ENCODE peak calls at places on chromosomes 5 and 9, in eight cellular contexts. K is SJCRH30, M is ovary, Q is astrocyte, F is Peyer's patch, R is left ventricle myocardium inferior, V is uterus, X is suprapubic skin. U is an unnamed sample.

GRCh38 chr9:96085536-96086143 is 210.1 kb downstream of the ERCC6L2 start:
- DNase-seq in M (no peak), R (no peak), Q (no peak), K (no peak), X (no peak), F (no peak), V (no peak), U (no peak)

GRCh38 chr9:134322781-134323241 is 3.4 kb upstream of the RXRA start:
- DNase-seq in F (no peak), X (peak; percentile 60), R (peak; percentile 6), Q (no peak), M (peak; percentile 34), V (peak; percentile 12), K (no peak), U (no peak)

GRCh38 chr9:132141364-132141947 is 20.4 kb upstream of the NTNG2 start:
- DNase-seq in Q (peak; percentile 12), K (peak; percentile 59), R (no peak), F (no peak), V (no peak), M (no peak), X (no peak), U (no peak)

GRCh38 chr5:74386571-74387334 is 253.8 kb downstream of the ENC1 start:
- DNase-seq in M (no peak), Q (peak; percentile 93), V (no peak), F (no peak), K (no peak), X (no peak), R (no peak), U (no peak)

GRCh38 chr9:120609636-120610035 is 29.7 kb upstream of the CDK5RAP2 start:
- DNase-seq in K (no peak), M (no peak), R (no peak), X (no peak), Q (peak; percentile 40), F (no peak), V (no peak), U (no peak)

GRCh38 chr5:82422751-82423181 is 144.6 kb upstream of the RPS23 start:
- DNase-seq in M (no peak), K (no peak), X (peak; percentile 81), V (no peak), R (no peak), Q (peak; percentile 93), F (no peak), U (no peak)

GRCh38 chr9:1910269-1910811 is 104.8 kb upstream of the SMARCA2 start:
- DNase-seq in R (no peak), M (no peak), V (no peak), X (no peak), Q (no peak), F (no peak), K (no peak), U (no peak)

GRCh38 chr9:88322906-88323566 is 65.2 kb upstream of the SPIN1 start:
- DNase-seq in M (no peak), V (no peak), R (no peak), K (peak; percentile 85), X (no peak), Q (peak; percentile 79), F (peak; percentile 34), U (peak; percentile 73)

GRCh38 chr9:72703574-72703973 is 182.2 kb downstream of the TMC1 start:
- DNase-seq in V (no peak), Q (peak; percentile 43), K (no peak), M (no peak), X (no peak), R (no peak), F (no peak), U (no peak)

GRCh38 chr5:11527994-11528393 is 376.3 kb downstream of the CTNND2 start:
- DNase-seq in Q (no peak), F (no peak), M (no peak), V (no peak), X (no peak), R (no peak), K (no peak), U (no peak)

GRCh38 chr5:116543501-116543900 is 31.1 kb downstream of the SEMA6A start:
- DNase-seq in M (no peak), R (no peak), F (no peak), K (no peak), V (no peak), X (no peak), Q (peak; percentile 86), U (no peak)

GRCh38 chr9:122338989-122339388 is 31.8 kb upstream of the PTGS1 start:
- DNase-seq in Q (no peak), R (no peak), V (no peak), K (no peak), F (no peak), X (no peak), M (no peak), U (no peak)

GRCh38 chr5:61228691-61229280 is 66.5 kb upstream of the SMIM15 start:
- DNase-seq in M (no peak), X (no peak), K (no peak), V (no peak), Q (peak; percentile 76), F (no peak), R (no peak), U (no peak)

GRCh38 chr9:38389313-38389712 is 3.2 kb upstream of the ALDH1B1 start:
- DNase-seq in X (no peak), Q (peak; percentile 64), V (no peak), M (no peak), R (no peak), F (no peak), K (no peak), U (no peak)

GRCh38 chr9:121222524-121223171 is 21.0 kb upstream of the RAB14 start:
- DNase-seq in R (no peak), Q (no peak), F (no peak), X (no peak), M (no peak), V (no peak), K (peak; percentile 52), U (no peak)

GRCh38 chr5:43482490-43483064 is 1.1 kb downstream of the TMEM267 start:
- DNase-seq in K (no peak), X (no peak), V (no peak), R (no peak), M (no peak), F (no peak), Q (peak; percentile 14), U (no peak)

GRCh38 chr9:87148391-87149237 is 201.3 kb upstream of the GAS1 start:
- DNase-seq in F (peak; percentile 18), M (peak; percentile 79), K (peak; percentile 88), X (peak; percentile 86), Q (peak; percentile 65), V (peak; percentile 86), R (peak; percentile 89), U (no peak)

GRCh38 chr5:150945501-150945900 is 40.7 kb upstream of the ZNF300 start:
- DNase-seq in F (no peak), V (no peak), K (no peak), R (no peak), X (no peak), M (no peak), Q (peak; percentile 63), U (no peak)

GRCh38 chr5:150946351-150946905 is 41.6 kb upstream of the ZNF300 start:
- DNase-seq in K (no peak), V (peak; percentile 90), R (peak; percentile 86), F (no peak), Q (peak; percentile 87), M (peak; percentile 90), X (peak; percentile 81), U (no peak)

GRCh38 chr5:150945947-150946346 is 41.2 kb upstream of the ZNF300 start:
- DNase-seq in Q (no peak), K (no peak), X (no peak), F (no peak), M (peak; percentile 40), R (no peak), V (no peak), U (no peak)

GRCh38 chr5:150948539-150948938 is 43.8 kb upstream of the ZNF300 start:
- DNase-seq in Q (no peak), V (no peak), X (no peak), R (no peak), M (no peak), F (no peak), K (no peak), U (no peak)
- H3K9me3 ChIP-seq in Q (peaks cover 41% of the 10 kb centered on the region), V (peaks cover 3% of the 10 kb centered on the region), X (peaks cover 18% of the 10 kb centered on the region), R (peaks cover 92% of the 10 kb centered on the region), M (peaks cover 7% of the 10 kb centered on the region), F (peaks cover 12% of the 10 kb centered on the region), K (peaks cover 18% of the 10 kb centered on the region), U (no peaks in the 10 kb centered on the region)

GRCh38 chr5:178119915-178120660 is 6.8 kb downstream of the N4BP3 start:
- DNase-seq in R (no peak), Q (no peak), K (no peak), M (no peak), X (no peak), F (no peak), V (no peak), U (no peak)
- H3K4me1 ChIP-seq in R (peaks cover 56% of the 10 kb centered on the region), Q (no peaks in the 10 kb centered on the region), K (peaks cover 53% of the 10 kb centered on the region), M (peaks cover 2% of the 10 kb centered on the region), X (peaks cover 48% of the 10 kb centered on the region), F (peaks cover 53% of the 10 kb centered on the region), V (peaks cover 9% of the 10 kb centered on the region), U (peaks cover 51% of the 10 kb centered on the region)

GRCh38 chr5:148739524-148739923 is 85.2 kb upstream of the HTR4 start:
- DNase-seq in F (no peak), M (no peak), Q (peak; percentile 33), R (no peak), V (no peak), K (no peak), X (no peak), U (no peak)
- H3K36me3 ChIP-seq in F (no peaks in the 10 kb centered on the region), M (no peaks in the 10 kb centered on the region), Q (no peaks in the 10 kb centered on the region), R (no peaks in the 10 kb centered on the region), V (no peaks in the 10 kb centered on the region), K (no peaks in the 10 kb centered on the region), X (no peaks in the 10 kb centered on the region), U (no peaks in the 10 kb centered on the region)

GRCh38 chr5:96952118-96952750 is 16.4 kb downstream of the LNPEP start:
- DNase-seq in F (no peak), K (no peak), X (no peak), Q (no peak), M (no peak), V (no peak), R (no peak), U (no peak)

GRCh38 chr5:96958977-96959376 is 23.1 kb downstream of the LNPEP start:
- DNase-seq in M (no peak), Q (no peak), K (no peak), X (no peak), V (no peak), F (no peak), R (no peak), U (no peak)

GRCh38 chr5:96957125-96958041 is 21.5 kb downstream of the LNPEP start:
- DNase-seq in V (no peak), Q (no peak), R (no peak), M (no peak), K (no peak), F (no peak), X (no peak), U (no peak)

DNA sequence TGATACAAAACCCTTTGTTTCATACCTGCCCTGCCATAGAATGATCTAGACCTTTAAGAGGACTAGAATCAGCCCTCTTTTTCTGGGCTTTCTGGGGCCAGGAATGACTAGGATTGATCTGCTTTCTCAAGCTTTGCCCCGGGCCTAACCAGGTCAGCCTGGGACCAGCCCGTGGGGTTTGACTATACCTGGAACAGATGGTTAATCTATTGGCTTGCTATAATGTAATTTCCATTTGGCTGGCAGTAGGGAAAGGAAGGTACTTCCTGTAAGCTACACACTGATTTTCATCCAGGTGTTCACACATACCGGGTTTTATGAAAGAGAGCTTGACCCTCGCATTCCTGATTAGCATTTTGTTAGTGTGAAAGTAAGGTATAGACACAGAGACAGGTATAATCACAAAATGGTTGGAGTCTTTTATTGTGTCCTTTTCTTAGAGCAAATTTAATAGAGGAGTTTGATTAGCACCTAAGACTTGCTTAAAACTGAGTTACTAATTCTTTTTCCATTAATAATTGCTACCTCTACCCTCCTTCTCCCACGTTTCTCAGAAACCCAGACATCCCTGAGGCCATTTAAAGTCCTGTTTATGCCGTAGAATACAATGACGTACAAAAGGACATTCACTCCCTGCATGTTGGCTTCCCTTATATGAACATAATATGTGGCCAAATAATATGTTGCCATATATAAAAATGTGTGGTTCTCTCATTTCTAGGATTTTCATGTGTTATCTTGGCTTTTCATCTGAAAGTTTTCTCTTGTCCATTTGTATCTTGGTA is 17.3 kb downstream of the LNPEP start:
- DNase-seq in X (no peak), F (no peak), R (no peak), Q (no peak), K (no peak), M (no peak), V (no peak), U (no peak)
- H3K9me3 ChIP-seq in X (no peaks in the 10 kb centered on the region), F (no peaks in the 10 kb centered on the region), R (no peaks in the 10 kb centered on the region), Q (no peaks in the 10 kb centered on the region), K (peaks cover 2% of the 10 kb centered on the region), M (no peaks in the 10 kb centered on the region), V (no peaks in the 10 kb centered on the region), U (no peaks in the 10 kb centered on the region)